ENCODE peak calls at places on chromosomes 7 and 10, in seven cellular contexts. One of them, this sample, is unnamed.

GRCh38 chr10:92121686-92122492 is 169.0 kb downstream of the CPEB3 start:
- DNase-seq in GDM1: no peak
- DNase-seq in heart right ventricle: no peak
- DNase-seq in RPMI8226: no peak
- DNase-seq in AG10803: no peak
- DNase-seq in AG04450: no peak
- DNase-seq in lower lobe of right lung: no peak
- DNase-seq in this sample: no peak

GRCh38 chr10:113665806-113666354 is 2.0 kb upstream of the NRAP start:
- DNase-seq in GDM1: no peak
- DNase-seq in heart right ventricle: no peak
- DNase-seq in RPMI8226: no peak
- DNase-seq in AG10803: peak; percentile 81
- DNase-seq in AG04450: peak; percentile 68
- DNase-seq in lower lobe of right lung: no peak
- DNase-seq in this sample: no peak

GRCh38 chr10:11529276-11529675 is 82.2 kb downstream of the USP6NL start:
- DNase-seq in GDM1: no peak
- DNase-seq in heart right ventricle: no peak
- DNase-seq in RPMI8226: no peak
- DNase-seq in AG10803: no peak
- DNase-seq in AG04450: no peak
- DNase-seq in lower lobe of right lung: no peak
- DNase-seq in this sample: no peak

GRCh38 chr10:23293145-23293724 is 51.4 kb downstream of the C10orf67 start:
- DNase-seq in GDM1: no peak
- DNase-seq in heart right ventricle: no peak
- DNase-seq in RPMI8226: peak; percentile 59
- DNase-seq in AG10803: peak; percentile 7
- DNase-seq in AG04450: no peak
- DNase-seq in lower lobe of right lung: no peak
- DNase-seq in this sample: no peak

GRCh38 chr7:133253522-133253882 is 624 bp downstream of the EXOC4 start:
- DNase-seq in GDM1: no peak
- DNase-seq in heart right ventricle: no peak
- DNase-seq in RPMI8226: peak; percentile 55
- DNase-seq in AG10803: peak; percentile 14
- DNase-seq in AG04450: no peak
- DNase-seq in lower lobe of right lung: no peak
- DNase-seq in this sample: no peak

GRCh38 chr10:84333864-84334451 is 5.6 kb downstream of the CCSER2 start:
- DNase-seq in GDM1: peak; percentile 45
- DNase-seq in heart right ventricle: no peak
- DNase-seq in RPMI8226: no peak
- DNase-seq in AG10803: peak; percentile 30
- DNase-seq in AG04450: no peak
- DNase-seq in lower lobe of right lung: no peak
- DNase-seq in this sample: no peak

GRCh38 chr7:150383710-150384397 is 4.7 kb downstream of the ZNF775 start:
- DNase-seq in GDM1: no peak
- DNase-seq in heart right ventricle: no peak
- DNase-seq in RPMI8226: no peak
- DNase-seq in AG10803: no peak
- DNase-seq in AG04450: no peak
- DNase-seq in lower lobe of right lung: no peak
- DNase-seq in this sample: no peak

GRCh38 chr10:12719365-12719764 is 282.1 kb downstream of the CCDC3 start:
- DNase-seq in GDM1: no peak
- DNase-seq in heart right ventricle: no peak
- DNase-seq in RPMI8226: no peak
- DNase-seq in AG10803: no peak
- DNase-seq in AG04450: no peak
- DNase-seq in lower lobe of right lung: no peak
- DNase-seq in this sample: no peak

GRCh38 chr7:113819474-113819873 is 99.3 kb downstream of the PPP1R3A start:
- DNase-seq in GDM1: no peak
- DNase-seq in heart right ventricle: no peak
- DNase-seq in RPMI8226: no peak
- DNase-seq in AG10803: no peak
- DNase-seq in AG04450: no peak
- DNase-seq in lower lobe of right lung: no peak
- DNase-seq in this sample: no peak

GRCh38 chr7:26227987-26228386 is 26.4 kb downstream of the CBX3 start:
- DNase-seq in GDM1: no peak
- DNase-seq in heart right ventricle: no peak
- DNase-seq in RPMI8226: no peak
- DNase-seq in AG10803: no peak
- DNase-seq in AG04450: no peak
- DNase-seq in lower lobe of right lung: no peak
- DNase-seq in this sample: no peak